ENCODE peak calls at places on chromosomes 6 and 20, in four cellular contexts. Q is WTC11, U is HepG2, O is GM12878. C is an unnamed sample.

GRCh38 chr6:43173496-43174262 is 2.6 kb downstream of the SRF start:
- DNase-seq in Q (no peak), U (no peak), O (no peak), C (peak; percentile 31)

GRCh38 chr6:154167163-154167562 is 128.1 kb downstream of the OPRM1 start:
- DNase-seq in Q (no peak), U (no peak), O (no peak), C (no peak)

GRCh38 chr6:3323696-3324261 is 65.0 kb downstream of the PSMG4 start:
- DNase-seq in Q (no peak), U (no peak), O (no peak), C (no peak)

GRCh38 chr6:170057034-170057734 is 233.7 kb downstream of the DLL1 start:
- DNase-seq in Q (no peak), U (no peak), O (no peak), C (no peak)

GRCh38 chr6:16486661-16487060 is 248.3 kb downstream of the GMPR start:
- DNase-seq in Q (no peak), U (no peak), O (no peak), C (no peak)

GRCh38 chr20:49712918-49713778 is 530 bp downstream of the B4GALT5 start:
- DNase-seq in Q (peak; percentile 60), U (no peak), O (no peak), C (peak; percentile 39)

GRCh38 chr6:157724960-157725741 is 97.9 kb upstream of the SNX9 start:
- DNase-seq in Q (no peak), U (no peak), O (no peak), C (no peak)

GRCh38 chr6:137727206-137727605 is 139.9 kb upstream of the TNFAIP3 start:
- DNase-seq in Q (no peak), U (no peak), O (no peak), C (no peak)

GRCh38 chr6:107061125-107062020 is 33.4 kb downstream of the MTRES1 start:
- DNase-seq in Q (peak; percentile 66), U (peak; percentile 11), O (peak; percentile 45), C (no peak)

GRCh38 chr20:60964911-60965310 is 287.1 kb upstream of the CDH4 start:
- DNase-seq in Q (no peak), U (no peak), O (no peak), C (no peak)
- TF ChIP-seq ETV6 in Q (no peak), U (no peak), O (no peak), C (no peak)

GRCh38 chr20:36307412-36308317 is 1.5 kb downstream of the DLGAP4 start:
- DNase-seq in Q (peak; percentile 33), U (no peak), O (no peak), C (peak; percentile 7)
- TF ChIP-seq ETV6 in Q (no peak), U (no peak), O (no peak), C (no peak)

GRCh38 chr6:134347916-134348805 is 30.2 kb upstream of the SGK1 start:
- DNase-seq in Q (no peak), U (no peak), O (no peak), C (no peak)
- TF ChIP-seq ETV6 in Q (no peak), U (no peak), O (no peak), C (no peak)

GRCh38 chr6:72861935-72862432 is 240.1 kb downstream of the KCNQ5 start:
- DNase-seq in Q (no peak), U (no peak), O (peak; percentile 13), C (no peak)
- TF ChIP-seq ETV6 in Q (no peak), U (no peak), O (no peak), C (no peak)

GRCh38 chr6:13664703-13665352 is 46.8 kb downstream of the RANBP9 start:
- DNase-seq in Q (no peak), U (peak; percentile 65), O (no peak), C (no peak)
- TF ChIP-seq ETV6 in Q (no peak), U (no peak), O (no peak), C (no peak)

DNA sequence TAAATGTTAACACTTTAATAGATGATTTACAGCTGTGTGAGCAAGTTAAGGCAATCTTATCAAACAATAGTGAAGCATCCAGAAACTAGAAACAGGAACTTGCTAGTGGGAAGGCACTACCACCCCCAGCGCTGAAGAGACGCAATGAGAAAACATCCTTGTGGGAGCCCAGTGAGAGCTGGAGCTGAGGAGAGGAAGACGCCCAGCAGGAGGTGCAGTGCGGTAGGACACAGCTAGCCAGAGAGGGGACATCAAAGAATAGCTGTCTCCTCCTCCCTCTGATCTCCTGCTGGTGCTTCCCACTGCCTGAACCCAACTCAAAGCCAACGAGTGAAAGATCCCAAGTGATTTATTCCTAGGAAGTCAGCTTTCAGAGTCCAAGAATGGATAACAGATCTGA is 140.3 kb downstream of the COL12A1 start:
- DNase-seq in Q (peak; percentile 42), U (no peak), O (no peak), C (no peak)
- TF ChIP-seq ETV6 in Q (peak; percentile 55), U (no peak), O (no peak), C (no peak)

C was measured in K562.